ENCODE peak calls at places on chromosome 4, in five cellular contexts. One of them, this sample, is unnamed.

GRCh38 chr4:183912585-183912984 is 7.5 kb downstream of the STOX2 start:
- DNase-seq in body of pancreas: no peak
- DNase-seq in glutamatergic neuron: no peak
- DNase-seq in CD8-positive, alpha-beta memory T cell: no peak
- DNase-seq in activated effector memory CD4-positive, alpha-beta T cell treated with anti-CD3 and anti-CD28 coated beads, Interleukin-2, amount 50 U/mL, for 16 hours: no peak
- DNase-seq in this sample: no peak

GRCh38 chr4:20326977-20327376 is 75.3 kb downstream of the SLIT2 start:
- DNase-seq in glutamatergic neuron: no peak
- DNase-seq in CD8-positive, alpha-beta memory T cell: no peak
- DNase-seq in activated effector memory CD4-positive, alpha-beta T cell treated with anti-CD3 and anti-CD28 coated beads, Interleukin-2, amount 50 U/mL, for 16 hours: no peak
- DNase-seq in body of pancreas: no peak
- DNase-seq in this sample: no peak

GRCh38 chr4:185965456-185966384 is 103.2 kb upstream of the TLR3 start:
- DNase-seq in glutamatergic neuron: no peak
- DNase-seq in CD8-positive, alpha-beta memory T cell: no peak
- DNase-seq in activated effector memory CD4-positive, alpha-beta T cell treated with anti-CD3 and anti-CD28 coated beads, Interleukin-2, amount 50 U/mL, for 16 hours: no peak
- DNase-seq in body of pancreas: no peak
- DNase-seq in this sample: no peak

GRCh38 chr4:128787509-128788311 is 21.8 kb upstream of the JADE1 start:
- DNase-seq in activated effector memory CD4-positive, alpha-beta T cell treated with anti-CD3 and anti-CD28 coated beads, Interleukin-2, amount 50 U/mL, for 16 hours: no peak
- DNase-seq in glutamatergic neuron: no peak
- DNase-seq in body of pancreas: no peak
- DNase-seq in CD8-positive, alpha-beta memory T cell: no peak
- DNase-seq in this sample: no peak

GRCh38 chr4:167964766-167965373 is 127.5 kb upstream of the ANXA10 start:
- DNase-seq in body of pancreas: no peak
- DNase-seq in CD8-positive, alpha-beta memory T cell: no peak
- DNase-seq in activated effector memory CD4-positive, alpha-beta T cell treated with anti-CD3 and anti-CD28 coated beads, Interleukin-2, amount 50 U/mL, for 16 hours: no peak
- DNase-seq in glutamatergic neuron: no peak
- DNase-seq in this sample: no peak

GRCh38 chr4:123350191-123350544 is 46.4 kb upstream of the SPRY1 start:
- DNase-seq in body of pancreas: peak
- DNase-seq in glutamatergic neuron: no peak
- DNase-seq in CD8-positive, alpha-beta memory T cell: no peak
- DNase-seq in activated effector memory CD4-positive, alpha-beta T cell treated with anti-CD3 and anti-CD28 coated beads, Interleukin-2, amount 50 U/mL, for 16 hours: no peak
- DNase-seq in this sample: no peak

GRCh38 chr4:99863804-99864203 is 30.4 kb downstream of the LAMTOR3 start:
- DNase-seq in CD8-positive, alpha-beta memory T cell: no peak
- DNase-seq in glutamatergic neuron: no peak
- DNase-seq in body of pancreas: no peak
- DNase-seq in activated effector memory CD4-positive, alpha-beta T cell treated with anti-CD3 and anti-CD28 coated beads, Interleukin-2, amount 50 U/mL, for 16 hours: no peak
- DNase-seq in this sample: no peak

GRCh38 chr4:3799496-3799895 is 33.3 kb downstream of the ADRA2C start:
- DNase-seq in activated effector memory CD4-positive, alpha-beta T cell treated with anti-CD3 and anti-CD28 coated beads, Interleukin-2, amount 50 U/mL, for 16 hours: no peak
- DNase-seq in glutamatergic neuron: peak
- DNase-seq in body of pancreas: no peak
- DNase-seq in CD8-positive, alpha-beta memory T cell: no peak
- DNase-seq in this sample: no peak

GRCh38 chr4:159946983-159947645 is 844.2 kb downstream of the RAPGEF2 start:
- DNase-seq in activated effector memory CD4-positive, alpha-beta T cell treated with anti-CD3 and anti-CD28 coated beads, Interleukin-2, amount 50 U/mL, for 16 hours: no peak
- DNase-seq in CD8-positive, alpha-beta memory T cell: no peak
- DNase-seq in body of pancreas: no peak
- DNase-seq in glutamatergic neuron: no peak
- DNase-seq in this sample: no peak

GRCh38 chr4:29852537-29852936 is 867.6 kb upstream of the PCDH7 start:
- DNase-seq in CD8-positive, alpha-beta memory T cell: no peak
- DNase-seq in activated effector memory CD4-positive, alpha-beta T cell treated with anti-CD3 and anti-CD28 coated beads, Interleukin-2, amount 50 U/mL, for 16 hours: no peak
- DNase-seq in body of pancreas: no peak
- DNase-seq in glutamatergic neuron: no peak
- DNase-seq in this sample: no peak

GRCh38 chr4:39464886-39465501 is 6.1 kb downstream of the LIAS start:
- DNase-seq in glutamatergic neuron: no peak
- DNase-seq in body of pancreas: no peak
- DNase-seq in activated effector memory CD4-positive, alpha-beta T cell treated with anti-CD3 and anti-CD28 coated beads, Interleukin-2, amount 50 U/mL, for 16 hours: no peak
- DNase-seq in CD8-positive, alpha-beta memory T cell: no peak
- DNase-seq in this sample: no peak

GRCh38 chr4:244471-244870 is 60.8 kb downstream of the ZNF732 start:
- DNase-seq in glutamatergic neuron: peak
- DNase-seq in CD8-positive, alpha-beta memory T cell: peak
- DNase-seq in body of pancreas: peak
- DNase-seq in activated effector memory CD4-positive, alpha-beta T cell treated with anti-CD3 and anti-CD28 coated beads, Interleukin-2, amount 50 U/mL, for 16 hours: peak
- DNase-seq in this sample: peak

GRCh38 chr4:2273657-2274319 is 11.9 kb upstream of the MXD4 start:
- DNase-seq in activated effector memory CD4-positive, alpha-beta T cell treated with anti-CD3 and anti-CD28 coated beads, Interleukin-2, amount 50 U/mL, for 16 hours: no peak
- DNase-seq in body of pancreas: no peak
- DNase-seq in CD8-positive, alpha-beta memory T cell: no peak
- DNase-seq in glutamatergic neuron: no peak
- DNase-seq in this sample: no peak

GRCh38 chr4:123411976-123412589 is 15.5 kb downstream of the SPRY1 start:
- DNase-seq in body of pancreas: no peak
- DNase-seq in CD8-positive, alpha-beta memory T cell: no peak
- DNase-seq in glutamatergic neuron: no peak
- DNase-seq in activated effector memory CD4-positive, alpha-beta T cell treated with anti-CD3 and anti-CD28 coated beads, Interleukin-2, amount 50 U/mL, for 16 hours: no peak
- DNase-seq in this sample: no peak

GRCh38 chr4:8060632-8061031 is 98.0 kb downstream of the ABLIM2 start:
- DNase-seq in body of pancreas: no peak
- DNase-seq in activated effector memory CD4-positive, alpha-beta T cell treated with anti-CD3 and anti-CD28 coated beads, Interleukin-2, amount 50 U/mL, for 16 hours: no peak
- DNase-seq in glutamatergic neuron: no peak
- DNase-seq in CD8-positive, alpha-beta memory T cell: no peak
- DNase-seq in this sample: no peak

GRCh38 chr4:82360298-82361177 is 13.3 kb downstream of the HNRNPD start:
- DNase-seq in glutamatergic neuron: no peak
- DNase-seq in body of pancreas: no peak
- DNase-seq in activated effector memory CD4-positive, alpha-beta T cell treated with anti-CD3 and anti-CD28 coated beads, Interleukin-2, amount 50 U/mL, for 16 hours: no peak
- DNase-seq in CD8-positive, alpha-beta memory T cell: peak
- DNase-seq in this sample: no peak

GRCh38 chr4:80989921-80990544 is 40.5 kb upstream of the BMP3 start:
- DNase-seq in activated effector memory CD4-positive, alpha-beta T cell treated with anti-CD3 and anti-CD28 coated beads, Interleukin-2, amount 50 U/mL, for 16 hours: no peak
- DNase-seq in CD8-positive, alpha-beta memory T cell: peak
- DNase-seq in glutamatergic neuron: no peak
- DNase-seq in body of pancreas: peak
- DNase-seq in this sample: no peak

GRCh38 chr4:90318208-90318607 is 191.0 kb downstream of the CCSER1 start:
- DNase-seq in body of pancreas: no peak
- DNase-seq in CD8-positive, alpha-beta memory T cell: no peak
- DNase-seq in glutamatergic neuron: no peak
- DNase-seq in activated effector memory CD4-positive, alpha-beta T cell treated with anti-CD3 and anti-CD28 coated beads, Interleukin-2, amount 50 U/mL, for 16 hours: no peak
- DNase-seq in this sample: no peak

GRCh38 chr4:57233391-57233790 is 123.2 kb upstream of the IGFBP7 start:
- DNase-seq in body of pancreas: no peak
- DNase-seq in activated effector memory CD4-positive, alpha-beta T cell treated with anti-CD3 and anti-CD28 coated beads, Interleukin-2, amount 50 U/mL, for 16 hours: no peak
- DNase-seq in CD8-positive, alpha-beta memory T cell: no peak
- DNase-seq in glutamatergic neuron: no peak
- DNase-seq in this sample: no peak

GRCh38 chr4:122921971-122922876 is at the start of gene NUDT6:
- DNase-seq in CD8-positive, alpha-beta memory T cell: peak
- DNase-seq in glutamatergic neuron: peak
- DNase-seq in activated effector memory CD4-positive, alpha-beta T cell treated with anti-CD3 and anti-CD28 coated beads, Interleukin-2, amount 50 U/mL, for 16 hours: peak
- DNase-seq in body of pancreas: peak
- DNase-seq in this sample: peak

GRCh38 chr4:137651128-137651527 is 118.8 kb upstream of the PCDH18 start:
- DNase-seq in CD8-positive, alpha-beta memory T cell: no peak
- DNase-seq in body of pancreas: no peak
- DNase-seq in activated effector memory CD4-positive, alpha-beta T cell treated with anti-CD3 and anti-CD28 coated beads, Interleukin-2, amount 50 U/mL, for 16 hours: no peak
- DNase-seq in glutamatergic neuron: no peak
- DNase-seq in this sample: no peak

GRCh38 chr4:17094811-17095210 is 196.4 kb upstream of the LDB2 start:
- DNase-seq in body of pancreas: no peak
- DNase-seq in CD8-positive, alpha-beta memory T cell: no peak
- DNase-seq in glutamatergic neuron: no peak
- DNase-seq in activated effector memory CD4-positive, alpha-beta T cell treated with anti-CD3 and anti-CD28 coated beads, Interleukin-2, amount 50 U/mL, for 16 hours: no peak
- DNase-seq in this sample: no peak

GRCh38 chr4:121421594-121421993 is 40.8 kb upstream of the QRFPR start:
- DNase-seq in activated effector memory CD4-positive, alpha-beta T cell treated with anti-CD3 and anti-CD28 coated beads, Interleukin-2, amount 50 U/mL, for 16 hours: no peak
- DNase-seq in glutamatergic neuron: no peak
- DNase-seq in CD8-positive, alpha-beta memory T cell: no peak
- DNase-seq in body of pancreas: no peak
- DNase-seq in this sample: no peak

GRCh38 chr4:8050555-8051206 is 107.9 kb downstream of the ABLIM2 start:
- DNase-seq in activated effector memory CD4-positive, alpha-beta T cell treated with anti-CD3 and anti-CD28 coated beads, Interleukin-2, amount 50 U/mL, for 16 hours: no peak
- DNase-seq in body of pancreas: peak
- DNase-seq in CD8-positive, alpha-beta memory T cell: no peak
- DNase-seq in glutamatergic neuron: no peak
- DNase-seq in this sample: no peak

GRCh38 chr4:140567722-140568121 is 1.0 kb downstream of the UCP1 start:
- DNase-seq in glutamatergic neuron: peak
- DNase-seq in body of pancreas: peak
- DNase-seq in CD8-positive, alpha-beta memory T cell: no peak
- DNase-seq in activated effector memory CD4-positive, alpha-beta T cell treated with anti-CD3 and anti-CD28 coated beads, Interleukin-2, amount 50 U/mL, for 16 hours: no peak
- DNase-seq in this sample: no peak

GRCh38 chr4:26958925-26959653 is 98.4 kb downstream of the STIM2 start:
- DNase-seq in body of pancreas: no peak
- DNase-seq in activated effector memory CD4-positive, alpha-beta T cell treated with anti-CD3 and anti-CD28 coated beads, Interleukin-2, amount 50 U/mL, for 16 hours: no peak
- DNase-seq in CD8-positive, alpha-beta memory T cell: no peak
- DNase-seq in glutamatergic neuron: no peak
- DNase-seq in this sample: no peak

GRCh38 chr4:152996101-152996500 is 60.0 kb downstream of the FHDC1 start:
- DNase-seq in glutamatergic neuron: no peak
- DNase-seq in CD8-positive, alpha-beta memory T cell: no peak
- DNase-seq in activated effector memory CD4-positive, alpha-beta T cell treated with anti-CD3 and anti-CD28 coated beads, Interleukin-2, amount 50 U/mL, for 16 hours: no peak
- DNase-seq in body of pancreas: peak
- DNase-seq in this sample: no peak

GRCh38 chr4:118989098-118990080 is 100.7 kb downstream of the SYNPO2 start:
- DNase-seq in glutamatergic neuron: no peak
- DNase-seq in CD8-positive, alpha-beta memory T cell: no peak
- DNase-seq in body of pancreas: no peak
- DNase-seq in activated effector memory CD4-positive, alpha-beta T cell treated with anti-CD3 and anti-CD28 coated beads, Interleukin-2, amount 50 U/mL, for 16 hours: no peak
- DNase-seq in this sample: no peak

GRCh38 chr4:176002007-176002623 is 63.5 kb upstream of the WDR17 start:
- DNase-seq in body of pancreas: peak
- DNase-seq in activated effector memory CD4-positive, alpha-beta T cell treated with anti-CD3 and anti-CD28 coated beads, Interleukin-2, amount 50 U/mL, for 16 hours: no peak
- DNase-seq in glutamatergic neuron: peak
- DNase-seq in CD8-positive, alpha-beta memory T cell: no peak
- DNase-seq in this sample: peak

GRCh38 chr4:8618421-8618820 is 25.9 kb downstream of the CPZ start:
- DNase-seq in CD8-positive, alpha-beta memory T cell: no peak
- DNase-seq in glutamatergic neuron: no peak
- DNase-seq in activated effector memory CD4-positive, alpha-beta T cell treated with anti-CD3 and anti-CD28 coated beads, Interleukin-2, amount 50 U/mL, for 16 hours: no peak
- DNase-seq in body of pancreas: no peak
- DNase-seq in this sample: no peak